ENCODE peak calls at places on chromosomes 13 and 19, in five cellular contexts. C is H1, Z is IMR-90, F is mesenchymal stem cell, M is trophoblast cell. A is an unnamed sample.

GRCh38 chr13:50238922-50239321 is 223.7 kb downstream of the KCNRG start:
- DNase-seq in C (no peak), Z (no peak), F (no peak), M (no peak), A (no peak)

GRCh38 chr13:111865826-111866225 is 201.1 kb upstream of the SOX1 start:
- DNase-seq in C (peak), Z (no peak), F (no peak), M (no peak), A (no peak)

GRCh38 chr13:97502691-97503090 is 68.7 kb downstream of the RAP2A start:
- DNase-seq in C (no peak), Z (no peak), F (peak), M (no peak), A (no peak)

GRCh38 chr19:38044267-38045111 is 137.5 kb downstream of the SIPA1L3 start:
- DNase-seq in C (no peak), Z (peak), F (peak), M (no peak), A (no peak)

GRCh38 chr19:18339703-18340102 is 695 bp upstream of the PGPEP1 start:
- DNase-seq in C (peak), Z (peak), F (peak), M (no peak), A (no peak)

GRCh38 chr19:45115809-45116615 is 23.0 kb downstream of the PPP1R37 start:
- DNase-seq in C (no peak), Z (no peak), F (no peak), M (no peak), A (no peak)

GRCh38 chr19:2149980-2150793 is 1.2 kb downstream of the AP3D1 start:
- DNase-seq in C (no peak), Z (peak), F (peak), M (peak), A (no peak)

GRCh38 chr13:40255551-40255950 is 410.9 kb downstream of the FOXO1 start:
- DNase-seq in C (no peak), Z (no peak), F (no peak), M (no peak), A (no peak)

GRCh38 chr19:1421958-1422305 is 14.5 kb downstream of the DAZAP1 start:
- DNase-seq in C (no peak), Z (no peak), F (no peak), M (no peak), A (no peak)

GRCh38 chr19:49506575-49507105 is 5.8 kb upstream of the FCGRT start:
- DNase-seq in C (peak), Z (no peak), F (peak), M (peak), A (peak)

GRCh38 chr13:20714161-20714560 is 10.7 kb downstream of the IL17D start:
- DNase-seq in C (no peak), Z (no peak), F (no peak), M (no peak), A (no peak)

GRCh38 chr13:31201341-31202024 is 1.7 kb downstream of the B3GLCT start:
- DNase-seq in C (no peak), Z (peak), F (peak), M (no peak), A (no peak)

GRCh38 chr13:40379794-40380608 is 286.4 kb downstream of the FOXO1 start:
- DNase-seq in C (peak), Z (no peak), F (no peak), M (no peak), A (no peak)

GRCh38 chr13:30991922-30992321 is 59.5 kb downstream of the TEX26 start:
- DNase-seq in C (no peak), Z (no peak), F (no peak), M (peak), A (no peak)

GRCh38 chr13:62125451-62125850 is 709.8 kb upstream of the PCDH20 start:
- DNase-seq in C (no peak), Z (no peak), F (no peak), M (no peak), A (no peak)

DNA sequence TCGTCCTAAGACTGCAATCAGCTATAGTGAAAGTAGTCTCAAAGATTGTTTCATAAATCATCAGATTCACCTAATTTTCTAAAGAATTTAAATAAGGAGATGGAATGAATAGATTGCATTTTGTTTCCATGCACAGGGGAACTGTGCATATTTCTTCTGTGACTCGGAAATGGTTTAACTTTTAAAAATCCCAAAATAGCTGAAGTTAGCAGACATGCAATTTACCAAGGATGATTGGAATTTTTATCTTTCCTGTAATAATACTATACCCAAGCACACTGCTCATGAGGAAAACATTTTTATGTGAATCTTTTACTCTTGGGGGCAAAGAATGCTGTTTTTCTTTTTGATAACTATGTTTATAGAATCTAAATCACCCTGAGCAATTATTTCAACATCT is 15.0 kb upstream of the LMO7 start:
- DNase-seq in C (no peak), Z (peak), F (no peak), M (peak), A (no peak)
- H3K4me3 ChIP-seq in C (no peak), Z (no peak), F (no peak), M (no peak), A (no peak)

GRCh38 chr19:5900976-5901375 is 2.6 kb downstream of the NDUFA11 start:
- DNase-seq in C (no peak), Z (no peak), F (no peak), M (no peak), A (no peak)

GRCh38 chr19:5905072-5905778 is 553 bp downstream of the VMAC start:
- DNase-seq in C (no peak), Z (no peak), F (no peak), M (no peak), A (no peak)

GRCh38 chr19:5904302-5905071 is at the start of gene VMAC:
- DNase-seq in C (peak), Z (peak), F (peak), M (peak), A (peak)

GRCh38 chr19:5903054-5903501 is 512 bp downstream of the NDUFA11 start:
- DNase-seq in C (no peak), Z (peak), F (peak), M (peak), A (no peak)

DNA sequence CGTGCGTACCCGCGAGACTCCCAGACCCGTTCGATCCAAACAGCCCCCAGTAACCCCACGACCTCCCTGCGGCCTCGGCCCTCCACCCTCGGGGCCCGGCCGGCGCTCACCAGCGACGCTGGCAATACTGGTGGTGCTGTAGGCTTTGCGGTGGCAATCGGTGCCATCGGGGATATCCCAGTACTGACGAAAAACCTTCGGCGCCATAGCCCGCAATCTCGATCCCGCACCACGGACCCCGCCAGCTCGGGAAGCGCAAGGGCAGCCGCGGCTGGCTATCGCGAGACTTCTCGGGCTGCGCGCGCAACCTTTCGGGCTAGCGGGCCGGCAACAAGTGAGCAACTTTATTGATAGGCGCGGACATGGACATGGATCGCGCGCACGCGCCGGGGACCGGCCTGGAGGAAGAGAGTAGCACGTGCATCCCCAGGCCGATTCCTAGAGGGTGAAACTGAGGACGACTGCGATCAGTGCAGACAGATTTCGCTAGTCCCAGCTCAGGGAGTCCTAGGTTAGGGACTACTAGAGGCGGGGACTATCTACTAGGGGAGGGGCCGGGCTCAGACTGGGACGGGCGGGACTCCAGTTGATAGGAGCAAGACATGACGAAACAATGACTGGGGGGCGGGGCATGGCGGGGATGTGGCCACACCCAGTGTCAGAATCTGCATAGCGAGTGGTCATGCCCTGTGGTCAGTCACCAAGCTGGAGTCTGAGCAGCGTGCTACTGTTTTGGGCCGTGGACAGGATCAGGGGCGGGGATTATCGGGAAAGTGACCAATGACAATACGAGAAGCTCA is at the start of gene NDUFA11:
- DNase-seq in C (peak), Z (peak), F (no peak), M (peak), A (peak)
- H4K91ac ChIP-seq in C (peak), Z (peak), F (peak), M (peak), A (no peak)

DNA sequence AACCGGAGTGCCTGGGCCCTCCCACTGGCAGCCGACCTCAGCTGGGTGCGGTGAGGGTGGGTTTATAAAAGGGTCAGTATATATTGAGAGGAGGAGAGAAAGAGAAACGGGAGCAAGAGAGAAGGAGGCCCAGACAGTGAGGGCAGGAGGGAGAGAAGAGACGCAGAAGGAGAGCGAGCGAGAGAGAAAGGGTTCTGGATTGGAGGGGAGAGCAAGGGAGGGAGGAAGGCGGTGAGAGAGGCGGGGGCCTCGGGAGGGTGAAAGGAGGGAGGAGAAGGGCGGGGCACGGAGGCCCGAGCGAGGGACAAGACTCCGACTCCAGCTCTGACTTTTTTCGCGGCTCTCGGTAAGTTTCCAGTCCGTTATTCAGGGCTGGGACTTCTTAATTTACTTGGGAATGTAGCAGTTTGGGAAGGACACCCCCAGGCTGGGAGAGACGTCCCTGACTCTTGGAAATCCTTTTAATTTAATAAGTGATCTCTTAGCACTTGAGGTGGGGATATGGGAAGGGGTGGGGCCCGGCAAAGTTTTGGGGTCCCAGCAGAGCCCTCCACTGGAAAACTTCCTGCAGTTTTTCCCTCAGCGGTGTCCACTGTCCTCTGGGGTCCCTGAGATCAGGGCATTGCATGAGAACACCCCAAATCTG is at the start of gene EMP3:
- DNase-seq in C (peak), Z (peak), F (peak), M (peak), A (peak)
- H3K4me3 ChIP-seq in C (peak), Z (peak), F (peak), M (no peak), A (peak)

GRCh38 chr19:39557791-39558622 is 18.0 kb upstream of the EID2 start:
- DNase-seq in C (no peak), Z (peak), F (peak), M (peak), A (no peak)

GRCh38 chr19:39558623-39559117 is 18.7 kb upstream of the EID2 start:
- DNase-seq in C (no peak), Z (no peak), F (no peak), M (no peak), A (no peak)

GRCh38 chr19:39566064-39566463 is 26.1 kb upstream of the EID2 start:
- DNase-seq in C (no peak), Z (no peak), F (no peak), M (no peak), A (no peak)

GRCh38 chr19:39568604-39569003 is 28.6 kb upstream of the EID2 start:
- DNase-seq in C (no peak), Z (no peak), F (peak), M (peak), A (no peak)

DNA sequence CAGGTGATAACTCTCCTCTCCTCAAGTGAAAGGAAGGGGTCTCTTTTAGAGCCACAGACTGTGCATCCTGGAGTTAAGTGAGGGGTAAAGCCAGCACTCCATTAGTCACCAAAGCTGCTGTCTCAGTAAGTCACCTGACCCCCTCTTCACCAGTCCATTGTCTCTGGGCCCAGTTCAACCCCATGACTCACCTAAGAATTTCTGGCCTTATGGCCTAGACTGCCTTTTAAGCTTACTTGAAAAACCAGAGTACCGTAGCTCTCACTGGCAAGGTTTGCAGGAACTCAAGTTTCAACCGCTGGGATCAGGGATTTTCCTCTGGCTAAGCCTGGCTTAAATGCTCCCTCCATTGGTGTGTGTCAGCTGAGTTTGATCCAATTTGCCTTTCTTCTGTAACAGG is 23.4 kb upstream of the EID2 start:
- DNase-seq in C (no peak), Z (peak), F (no peak), M (peak), A (no peak)
- H4K91ac ChIP-seq in C (no peak), Z (no peak), F (no peak), M (no peak), A (no peak)

DNA sequence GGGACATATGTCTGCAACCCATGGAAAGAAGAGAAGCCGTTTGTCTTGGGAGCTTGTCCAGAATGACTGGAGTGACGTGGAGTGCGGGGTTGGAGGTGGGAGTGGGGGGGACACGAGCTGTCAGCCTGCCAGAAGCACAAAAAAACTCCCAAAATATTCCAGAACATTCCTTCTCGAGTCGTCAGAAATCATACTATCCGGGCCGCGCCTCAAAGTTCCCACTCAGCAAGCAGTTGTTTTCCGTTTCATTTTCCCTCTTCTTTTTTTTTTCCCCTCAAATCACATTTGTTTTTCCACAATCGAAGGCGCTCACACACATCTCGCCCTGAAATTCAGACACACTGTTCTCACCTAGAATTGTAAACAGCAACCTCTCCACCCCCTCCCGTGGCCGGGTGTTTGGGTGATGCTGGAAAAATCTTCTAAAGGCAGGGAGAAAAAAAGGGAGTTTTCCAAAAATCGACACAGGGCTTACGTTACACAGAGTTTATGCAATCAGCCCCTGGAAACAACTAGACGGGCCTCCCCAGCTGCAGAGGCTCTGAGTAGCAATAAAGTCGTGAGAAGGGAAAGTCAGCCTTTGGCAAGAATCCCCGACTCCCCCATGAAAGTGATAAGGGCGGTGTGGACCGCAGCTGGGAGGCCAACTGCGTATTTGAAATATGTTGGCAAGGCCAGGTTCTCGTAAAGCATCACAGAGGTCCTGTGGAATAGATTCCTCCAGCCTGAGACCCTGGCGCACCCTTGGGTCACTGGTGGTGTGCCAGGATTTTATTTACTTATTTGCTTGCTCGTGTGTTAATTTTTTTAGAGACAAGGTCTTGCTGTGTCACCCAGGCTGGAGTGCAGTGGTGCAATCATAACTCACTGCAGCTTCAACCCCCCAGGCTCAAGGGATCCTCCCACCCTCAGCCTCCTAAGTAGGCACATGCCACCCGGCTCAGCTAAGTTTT is 31.2 kb upstream of the KLF2 start:
- DNase-seq in C (no peak), Z (peak), F (peak), M (peak), A (no peak)
- H3K4me3 ChIP-seq in C (no peak), Z (peak), F (peak), M (no peak), A (no peak)

GRCh38 chr13:113607477-113608245 is 23.1 kb downstream of the TFDP1 start:
- DNase-seq in C (no peak), Z (no peak), F (no peak), M (peak), A (no peak)

GRCh38 chr13:113607056-113607455 is 22.5 kb downstream of the TFDP1 start:
- DNase-seq in C (no peak), Z (no peak), F (no peak), M (no peak), A (no peak)

GRCh38 chr13:113608967-113609533 is 24.5 kb downstream of the TFDP1 start:
- DNase-seq in C (no peak), Z (no peak), F (no peak), M (no peak), A (no peak)

GRCh38 chr13:113609616-113610015 is 25.1 kb downstream of the TFDP1 start:
- DNase-seq in C (no peak), Z (no peak), F (no peak), M (no peak), A (no peak)

DNA sequence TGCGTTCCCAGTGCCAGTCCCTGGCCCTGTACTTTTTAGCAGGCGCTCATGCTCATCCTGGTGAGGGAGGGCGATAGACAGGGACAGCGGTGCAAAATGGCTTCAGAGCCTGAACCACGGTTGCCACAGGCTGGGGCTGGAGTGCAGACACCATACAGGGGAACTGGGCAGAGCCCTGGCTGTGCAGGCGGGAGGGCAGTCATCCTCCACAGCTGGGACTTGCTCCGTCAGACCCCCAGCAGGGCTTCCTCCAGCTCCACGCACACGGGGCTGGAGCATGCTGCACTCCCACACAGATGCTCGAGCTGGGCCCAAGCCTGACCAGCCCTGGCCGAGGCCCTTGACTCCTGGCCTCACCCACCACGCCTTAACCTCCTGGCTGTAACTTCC is 23.7 kb downstream of the TFDP1 start:
- DNase-seq in C (no peak), Z (no peak), F (no peak), M (no peak), A (no peak)
- H4K91ac ChIP-seq in C (no peak), Z (no peak), F (peak), M (no peak), A (no peak)

GRCh38 chr13:94712287-94712811 is at the start of gene SOX21:
- DNase-seq in C (peak), Z (no peak), F (no peak), M (no peak), A (no peak)

GRCh38 chr13:94711561-94712286 is 621 bp downstream of the SOX21 start:
- DNase-seq in C (no peak), Z (no peak), F (peak), M (peak), A (no peak)

GRCh38 chr13:94716016-94716415 is 3.7 kb upstream of the SOX21 start:
- DNase-seq in C (no peak), Z (no peak), F (no peak), M (no peak), A (no peak)

GRCh38 chr13:94712812-94713555 is 639 bp upstream of the SOX21 start:
- DNase-seq in C (peak), Z (peak), F (peak), M (peak), A (no peak)

GRCh38 chr13:94713556-94714182 is 1.3 kb upstream of the SOX21 start:
- DNase-seq in C (peak), Z (no peak), F (no peak), M (no peak), A (no peak)
- H3K4me3 ChIP-seq in C (peak), Z (no peak), F (no peak), M (peak), A (peak)

GRCh38 chr19:6060600-6061391 is 49.5 kb downstream of the RFX2 start:
- DNase-seq in C (no peak), Z (peak), F (no peak), M (peak), A (no peak)
- H4K91ac ChIP-seq in C (no peak), Z (peak), F (peak), M (no peak), A (no peak)

DNA sequence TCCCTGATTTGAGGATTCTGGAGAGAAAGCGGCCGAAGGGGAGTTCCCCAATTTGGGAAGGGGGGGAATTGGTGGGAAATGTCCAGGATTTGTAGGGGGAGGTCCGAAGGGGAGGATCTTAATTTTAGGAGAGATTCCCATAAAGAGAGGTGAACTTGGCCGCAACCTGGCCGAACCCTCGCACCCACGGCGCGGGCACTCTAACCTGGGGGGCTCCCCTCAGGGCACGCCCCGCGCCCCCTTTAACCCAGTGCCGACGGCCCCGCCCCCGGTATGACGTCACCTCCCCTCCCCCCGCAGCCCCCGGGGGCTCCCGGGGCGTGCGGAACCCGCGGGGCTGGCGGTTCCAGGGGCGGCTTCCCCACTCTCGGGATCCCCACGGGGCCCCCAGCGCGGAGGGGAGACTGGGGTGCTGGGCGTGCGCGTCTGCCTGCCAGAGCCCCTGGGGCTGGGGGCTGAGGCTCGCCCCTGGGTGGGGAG is 1.1 kb downstream of the PTPRS start:
- DNase-seq in C (no peak), Z (no peak), F (no peak), M (no peak), A (no peak)
- H3K4me3 ChIP-seq in C (peak), Z (peak), F (peak), M (peak), A (peak)